ENCODE peak calls at places on chromosomes 6 and 20, in six cellular contexts. U is dorsolateral prefrontal cortex, W is tibial artery, I is K562, F is choroid plexus epithelial cell, O is cardiac fibroblast. G is an unnamed sample.

GRCh38 chr6:13863699-13864155 is 49.4 kb upstream of the MCUR1 start:
- DNase-seq in U (no peak), F (no peak), O (no peak), W (no peak), I (peak), G (no peak)

GRCh38 chr6:3908223-3908622 is 59.0 kb downstream of the FAM50B start:
- DNase-seq in F (no peak), I (no peak), U (no peak), O (no peak), W (no peak), G (no peak)

GRCh38 chr20:60851826-60852704 is 400.0 kb upstream of the CDH4 start:
- DNase-seq in O (no peak), F (peak), I (peak), U (no peak), W (no peak), G (peak)

GRCh38 chr6:80151641-80152040 is 45.2 kb downstream of the BCKDHB start:
- DNase-seq in O (no peak), U (no peak), W (no peak), I (no peak), F (no peak), G (no peak)

GRCh38 chr20:33796263-33796906 is 14.8 kb upstream of the CHMP4B start:
- DNase-seq in W (no peak), F (no peak), I (no peak), O (no peak), U (no peak), G (no peak)

GRCh38 chr6:26240157-26240980 is 124.6 kb upstream of the BTN3A2 start:
- DNase-seq in W (peak), U (no peak), F (peak), I (no peak), O (peak), G (no peak)

GRCh38 chr6:162032620-162033019 is 694.9 kb downstream of the PRKN start:
- DNase-seq in I (no peak), O (peak), F (peak), W (no peak), U (no peak), G (no peak)

GRCh38 chr6:26156850-26157149 is 69.6 kb downstream of the HFE start:
- DNase-seq in U (no peak), F (peak), W (no peak), O (no peak), I (no peak), G (no peak)

GRCh38 chr6:55954436-55954835 is 79.0 kb upstream of the BMP5 start:
- DNase-seq in W (no peak), O (no peak), U (no peak), I (no peak), F (no peak), G (no peak)

GRCh38 chr6:42199106-42199981 is 4.6 kb upstream of the GUCA1B start:
- DNase-seq in I (peak), U (no peak), F (peak), W (no peak), O (peak), G (no peak)

GRCh38 chr6:35718911-35719381 is 17.9 kb upstream of the ARMC12 start:
- DNase-seq in W (peak), O (no peak), F (peak), I (no peak), U (no peak), G (no peak)

GRCh38 chr6:26607434-26608230 is 10.9 kb downstream of the ABT1 start:
- DNase-seq in F (peak), O (peak), W (no peak), U (peak), I (peak), G (peak)

GRCh38 chr6:11224252-11224965 is 8.1 kb downstream of the NEDD9 start:
- DNase-seq in I (peak), F (no peak), O (peak), W (no peak), U (no peak), G (no peak)

GRCh38 chr6:38034269-38034914 is 214.9 kb downstream of the ZFAND3 start:
- DNase-seq in W (no peak), I (peak), F (peak), O (peak), U (no peak), G (no peak)

GRCh38 chr20:3092611-3093379 is 8.3 kb upstream of the AVP start:
- DNase-seq in F (no peak), I (no peak), W (no peak), O (peak), U (no peak), G (no peak)

GRCh38 chr20:36491901-36492617 is 49.3 kb upstream of the MYL9 start:
- DNase-seq in I (no peak), O (peak), U (no peak), W (no peak), F (peak), G (no peak)

GRCh38 chr20:34390769-34391447 is 27.8 kb downstream of the ITCH start:
- DNase-seq in O (peak), W (peak), U (no peak), I (peak), F (peak), G (no peak)

GRCh38 chr6:140071601-140072062 is 697.2 kb upstream of the CITED2 start:
- DNase-seq in I (no peak), F (peak), W (no peak), O (peak), U (no peak), G (no peak)

GRCh38 chr6:299050-299980 is 7.0 kb downstream of the DUSP22 start:
- DNase-seq in F (peak), W (no peak), U (no peak), I (no peak), O (no peak), G (no peak)

GRCh38 chr6:168420706-168421105 is 20.3 kb upstream of the SMOC2 start:
- DNase-seq in I (no peak), W (no peak), U (no peak), F (no peak), O (no peak), G (no peak)

GRCh38 chr6:136822051-136822378 is 377 bp upstream of the PEX7 start:
- DNase-seq in O (no peak), U (peak), F (peak), I (no peak), W (no peak), G (no peak)

GRCh38 chr6:104525677-104526322 is 333.9 kb downstream of the HACE1 start:
- DNase-seq in O (peak), W (peak), U (peak), F (peak), I (peak), G (peak)

GRCh38 chr6:136593748-136594490 is 43.7 kb upstream of the MAP7 start:
- DNase-seq in W (no peak), F (peak), I (peak), U (no peak), O (peak), G (no peak)

GRCh38 chr6:1609662-1610496 is at the start of gene FOXC1:
- DNase-seq in U (no peak), W (peak), I (no peak), O (peak), F (peak), G (peak)

GRCh38 chr6:170011233-170012142 is 260.1 kb downstream of the ERMARD start:
- DNase-seq in W (no peak), U (peak), O (no peak), I (no peak), F (no peak), G (no peak)

GRCh38 chr20:23125625-23126191 is 39.6 kb upstream of the CD93 start:
- DNase-seq in W (peak), O (peak), I (peak), U (peak), F (peak), G (no peak)

GRCh38 chr6:50277774-50278173 is 228.0 kb upstream of the DEFB112 start:
- DNase-seq in F (no peak), O (no peak), W (no peak), I (no peak), U (no peak), G (no peak)

GRCh38 chr6:133843098-133843497 is 45.8 kb upstream of the TCF21 start:
- DNase-seq in U (no peak), I (no peak), F (no peak), O (no peak), W (no peak), G (no peak)

GRCh38 chr20:11608736-11609135 is 309.0 kb upstream of the BTBD3 start:
- DNase-seq in O (no peak), W (no peak), F (no peak), U (no peak), I (no peak), G (no peak)

GRCh38 chr6:2852921-2853322 is 11.3 kb upstream of the SERPINB1 start:
- DNase-seq in I (no peak), U (no peak), W (no peak), O (no peak), F (no peak), G (no peak)

GRCh38 chr6:2852514-2852855 is 10.8 kb upstream of the SERPINB1 start:
- DNase-seq in I (no peak), F (no peak), W (no peak), O (no peak), U (no peak), G (no peak)

GRCh38 chr6:2853766-2854393 is 12.2 kb upstream of the SERPINB1 start:
- DNase-seq in F (peak), U (no peak), I (peak), W (no peak), O (peak), G (no peak)

GRCh38 chr6:2855061-2855519 is 13.4 kb upstream of the SERPINB1 start:
- DNase-seq in I (no peak), O (peak), U (no peak), W (no peak), F (peak), G (peak)

DNA sequence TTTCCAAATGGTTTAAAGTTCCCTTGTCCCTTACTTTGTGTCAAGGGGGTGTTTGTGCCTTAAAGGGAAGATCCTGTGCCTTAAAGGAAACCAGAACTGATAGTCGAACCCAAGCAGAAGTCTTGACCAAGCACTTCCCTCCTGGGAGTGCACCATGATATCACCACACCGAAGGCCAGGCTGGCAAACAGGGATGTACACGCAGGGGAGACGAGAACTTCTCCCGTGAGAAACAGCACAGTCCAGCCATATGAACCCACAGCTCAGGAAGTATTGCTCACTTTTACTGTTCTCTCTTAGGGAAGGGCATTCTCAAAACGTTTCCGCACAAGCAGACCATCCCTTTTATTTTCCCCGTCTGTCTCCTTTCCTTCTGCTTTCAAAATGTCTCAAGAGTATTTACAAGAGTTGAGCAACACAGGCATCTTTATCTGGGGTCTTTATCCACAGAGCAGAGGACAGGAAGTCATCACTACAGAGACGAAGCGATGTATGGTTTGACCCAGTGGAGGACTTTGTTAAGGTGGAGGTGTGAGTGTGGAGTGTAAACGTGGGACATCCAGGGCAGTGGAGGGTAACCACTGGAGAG is 12.8 kb upstream of the SERPINB1 start:
- DNase-seq in U (no peak), I (peak), O (peak), F (peak), W (no peak), G (no peak)
- TF ChIP-seq CTCF in U (no peak), I (no peak), O (no peak), F (peak), W (no peak), G (peak)

DNA sequence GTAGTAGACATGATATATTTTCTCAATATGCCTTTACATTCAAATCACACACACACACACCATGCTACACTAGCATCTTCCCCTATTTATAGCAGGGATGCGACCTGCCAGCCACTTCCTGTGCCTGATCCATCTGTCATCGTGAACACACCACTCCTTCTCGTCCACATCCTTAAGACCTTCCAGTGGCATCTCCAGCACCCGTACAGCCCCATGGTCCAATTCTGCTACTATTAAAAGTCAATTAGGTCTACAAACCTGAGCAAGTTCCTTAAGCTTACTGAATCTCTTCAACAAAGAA is 54.5 kb downstream of the KIF16B start:
- DNase-seq in I (no peak), O (no peak), F (no peak), U (no peak), W (no peak), G (no peak)
- TF ChIP-seq CTCF in I (no peak), O (no peak), F (no peak), U (no peak), W (no peak), G (no peak)

GRCh38 chr20:46088409-46089075 is 1.2 kb downstream of the NCOA5 start:
- DNase-seq in W (no peak), O (peak), U (no peak), I (peak), F (peak), G (no peak)

GRCh38 chr20:46090095-46090388 is 280 bp upstream of the NCOA5 start:
- DNase-seq in O (no peak), I (no peak), U (no peak), W (no peak), F (no peak), G (no peak)

GRCh38 chr20:46087161-46087560 is 2.6 kb downstream of the NCOA5 start:
- DNase-seq in U (no peak), O (peak), I (no peak), F (peak), W (no peak), G (no peak)

GRCh38 chr20:46089076-46089337 is 755 bp downstream of the NCOA5 start:
- DNase-seq in F (no peak), U (no peak), I (no peak), W (no peak), O (no peak), G (no peak)

GRCh38 chr20:46089338-46090094 is at the start of gene NCOA5:
- DNase-seq in O (peak), I (peak), W (peak), F (peak), U (peak), G (peak)
- TF ChIP-seq CTCF in O (no peak), I (peak), W (no peak), F (no peak), U (peak), G (no peak)

DNA sequence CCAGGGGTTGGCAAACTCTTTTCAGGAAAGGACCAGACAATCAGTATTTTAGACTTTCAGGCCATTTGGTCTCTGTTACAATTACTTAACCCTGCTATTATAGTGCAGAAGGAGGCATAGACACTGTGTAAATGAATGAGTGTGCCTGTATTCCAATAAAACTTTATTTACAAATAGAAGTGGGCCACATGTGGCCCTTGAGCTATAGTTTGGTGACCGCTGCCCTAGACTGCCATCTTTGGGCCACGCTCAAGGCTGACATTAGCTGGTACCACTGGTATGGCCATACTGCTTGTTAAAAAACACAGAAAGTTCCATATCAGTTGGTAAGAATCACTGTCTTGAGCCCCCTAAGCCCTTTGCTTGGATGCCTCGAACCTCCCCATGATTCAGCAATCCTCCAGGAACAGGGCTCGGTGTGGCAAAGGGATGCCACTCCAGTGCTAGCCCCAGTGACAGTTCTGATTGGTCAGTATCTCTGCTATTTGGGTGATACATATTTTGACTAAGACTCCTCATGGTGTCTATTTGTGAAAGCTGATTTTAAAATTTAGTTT is 23.3 kb upstream of the SNRNP48 start:
- DNase-seq in U (no peak), O (no peak), W (no peak), F (no peak), I (no peak), G (no peak)
- TF ChIP-seq CTCF in U (no peak), O (no peak), W (no peak), F (no peak), I (peak), G (no peak)

GRCh38 chr6:117280922-117281321 is 15.6 kb downstream of the VGLL2 start:
- DNase-seq in U (no peak), I (peak), F (no peak), O (no peak), W (no peak), G (no peak)
- TF ChIP-seq CTCF in U (no peak), I (peak), F (peak), O (peak), W (no peak), G (peak)

GRCh38 chr6:75843401-75843800 is 94.4 kb downstream of the MYO6 start:
- DNase-seq in U (no peak), W (no peak), I (no peak), O (no peak), F (no peak), G (no peak)

GRCh38 chr6:75842732-75843131 is 93.7 kb downstream of the MYO6 start:
- DNase-seq in W (no peak), I (no peak), F (no peak), O (no peak), U (no peak), G (no peak)

GRCh38 chr6:75842191-75842590 is 93.2 kb downstream of the MYO6 start:
- DNase-seq in I (no peak), F (peak), O (no peak), U (no peak), W (no peak), G (no peak)
- TF ChIP-seq CTCF in I (no peak), F (no peak), O (no peak), U (no peak), W (no peak), G (no peak)

GRCh38 chr6:129959358-129959930 is 58.9 kb upstream of the L3MBTL3 start:
- DNase-seq in O (no peak), I (no peak), F (no peak), U (no peak), W (no peak), G (no peak)

GRCh38 chr6:129955584-129955983 is 62.8 kb upstream of the L3MBTL3 start:
- DNase-seq in W (no peak), I (no peak), O (no peak), U (no peak), F (no peak), G (no peak)

GRCh38 chr6:129954749-129955431 is 63.5 kb upstream of the L3MBTL3 start:
- DNase-seq in W (no peak), I (no peak), O (no peak), F (no peak), U (no peak), G (no peak)

DNA sequence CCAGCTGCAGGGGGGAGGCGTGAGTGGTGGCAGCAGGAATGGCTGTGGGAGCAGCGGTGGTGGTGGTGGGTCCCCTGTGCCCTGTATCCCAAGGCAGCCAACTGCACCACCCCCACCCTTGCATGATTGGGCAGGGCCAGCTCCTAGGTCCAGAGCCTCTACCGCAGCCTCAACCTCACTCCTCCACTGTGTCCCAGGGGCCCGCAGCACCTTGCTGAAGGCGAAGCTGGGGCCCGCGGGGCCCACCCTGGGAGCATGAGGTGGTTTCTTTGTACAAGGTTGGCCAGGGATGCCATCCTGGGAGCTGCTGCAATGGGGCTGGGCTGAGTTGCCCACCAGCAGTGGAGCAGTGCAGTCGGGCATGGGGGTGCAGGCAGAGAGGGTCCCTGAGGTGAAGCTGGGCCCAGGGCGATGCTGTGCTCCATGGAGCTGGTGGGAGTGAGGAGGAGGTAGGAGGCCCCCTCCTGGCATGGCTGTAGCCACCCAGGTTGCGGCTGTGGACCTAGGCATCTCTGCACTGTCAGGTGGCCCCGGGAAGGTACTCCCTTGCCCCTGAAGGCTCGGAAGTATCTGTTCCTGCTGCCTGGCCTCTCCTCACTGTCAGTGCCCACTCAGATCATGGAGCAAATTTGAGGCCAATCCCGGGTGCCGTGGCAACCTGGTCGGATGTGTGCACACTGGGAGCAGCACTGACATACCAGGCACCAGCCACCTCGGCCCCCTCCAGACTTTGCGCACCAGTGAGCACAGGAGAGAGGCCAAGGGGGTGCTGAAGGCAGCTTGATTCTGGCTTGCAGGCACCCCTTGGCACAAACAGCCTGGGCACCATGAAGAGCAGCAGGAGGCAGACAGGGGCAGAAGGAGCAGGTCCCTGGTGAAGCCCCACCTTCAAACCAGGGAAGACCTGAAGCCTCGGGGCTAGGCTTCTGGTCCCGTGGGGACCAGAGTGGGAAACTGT is 60.2 kb upstream of the L3MBTL3 start:
- DNase-seq in I (no peak), U (no peak), W (no peak), F (no peak), O (no peak), G (no peak)
- TF ChIP-seq CTCF in I (no peak), U (no peak), W (no peak), F (no peak), O (no peak), G (no peak)

DNA sequence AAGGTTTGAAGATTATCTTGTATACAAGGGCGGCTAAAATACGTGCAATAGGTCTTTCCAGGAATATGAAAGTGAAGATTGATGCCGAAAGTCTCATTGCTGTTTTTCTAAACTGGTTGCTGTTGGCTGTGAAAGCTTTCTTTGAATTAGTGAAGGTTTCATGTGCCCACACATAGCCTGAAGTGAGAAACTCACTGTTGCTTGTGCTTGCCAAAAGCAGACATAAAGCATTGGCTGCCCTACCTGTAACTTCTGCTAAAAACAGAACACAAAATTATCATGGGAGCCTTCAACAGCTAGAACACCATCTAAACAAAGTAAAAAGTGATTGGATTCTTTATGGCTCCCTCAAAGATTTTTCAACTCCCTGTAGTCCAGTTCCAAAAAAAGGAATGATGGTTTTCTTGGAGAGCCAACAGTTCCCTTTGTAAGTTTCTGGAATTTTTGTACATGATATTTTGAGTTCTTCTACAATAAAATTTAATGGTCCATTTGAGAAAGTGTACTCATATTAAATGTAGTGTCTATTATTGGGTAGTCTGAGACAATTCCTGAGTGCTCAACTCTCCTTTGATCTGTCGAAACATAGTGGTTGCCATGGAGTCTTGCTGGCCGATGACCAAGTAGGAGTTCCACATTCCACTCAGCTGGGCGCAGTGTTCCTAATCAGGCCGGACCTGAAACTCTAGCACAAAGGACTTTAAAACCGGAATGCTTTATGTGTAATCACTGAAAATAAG is 68.5 kb downstream of the PLEKHG1 start:
- DNase-seq in W (peak), I (peak), U (peak), O (peak), F (peak), G (peak)
- TF ChIP-seq CTCF in W (no peak), I (no peak), U (no peak), O (peak), F (peak), G (peak)